ENCODE peak calls at places on chromosomes 6 and 20, in five cellular contexts. D is nephron progenitor cell, F is HEK293T, H is SW 1271, Z is posterior vena cava. B is an unnamed sample.

GRCh38 chr6:3310710-3311109 is 52.0 kb downstream of the PSMG4 start:
- DNase-seq in D (no peak), H (no peak), Z (no peak), F (no peak), B (no peak)

GRCh38 chr6:71533939-71534379 is 245.3 kb downstream of the OGFRL1 start:
- DNase-seq in H (peak), Z (no peak), F (no peak), D (no peak), B (peak)

GRCh38 chr6:134352786-134353480 is 35.0 kb upstream of the SGK1 start:
- DNase-seq in H (no peak), D (no peak), F (no peak), Z (no peak), B (no peak)

GRCh38 chr6:142545147-142545546 is 243.3 kb downstream of the ADGRG6 start:
- DNase-seq in D (no peak), F (no peak), Z (no peak), H (no peak), B (no peak)

GRCh38 chr6:122809001-122809400 is 19.9 kb downstream of the SMPDL3A start:
- DNase-seq in F (no peak), D (no peak), Z (no peak), H (no peak), B (no peak)

GRCh38 chr6:110558575-110558974 is 82.2 kb upstream of the SLC22A16 start:
- DNase-seq in Z (no peak), F (no peak), D (no peak), H (no peak), B (no peak)

GRCh38 chr6:36839819-36840379 is 655 bp upstream of the CPNE5 start:
- DNase-seq in Z (peak), D (peak), H (no peak), F (peak), B (peak)

GRCh38 chr20:47765715-47766594 is 19.3 kb downstream of the SULF2 start:
- DNase-seq in H (no peak), D (no peak), F (no peak), Z (no peak), B (no peak)

GRCh38 chr6:169014681-169015080 is 239.0 kb downstream of the THBS2 start:
- DNase-seq in D (no peak), Z (no peak), F (no peak), H (no peak), B (no peak)

GRCh38 chr6:36209606-36210005 is 13.1 kb downstream of the BRPF3 start:
- DNase-seq in H (no peak), F (no peak), D (no peak), Z (no peak), B (no peak)

GRCh38 chr20:53883098-53883762 is 187.2 kb downstream of the BCAS1 start:
- DNase-seq in F (no peak), Z (no peak), D (no peak), H (no peak), B (no peak)

GRCh38 chr6:125888989-125889656 is 67.4 kb upstream of the HINT3 start:
- DNase-seq in D (no peak), H (peak), F (peak), Z (no peak), B (peak)